ENCODE peak calls at places on chromosomes 6 and 20, in eight cellular contexts. X is GM23338; O is sigmoid colon; B is stomach; S is small intestine; D is mammary epithelial cell; A is CD4-positive, alpha-beta T cell; Z is pancreas. H is an unnamed sample.

GRCh38 chr6:163837681-163838431 is 423.3 kb downstream of the QKI start:
- DNase-seq in X (no peak), O (no peak), B (no peak), S (no peak), D (no peak), A (no peak), Z (no peak), H (peak)

GRCh38 chr6:126091507-126091906 is 105.2 kb downstream of the TRMT11 start:
- DNase-seq in X (peak), O (no peak), B (no peak), S (no peak), D (no peak), A (no peak), Z (no peak), H (no peak)

GRCh38 chr20:62010551-62011402 is 54.9 kb downstream of the TAF4 start:
- DNase-seq in X (peak), O (no peak), B (peak), S (peak), D (peak), A (peak), Z (peak), H (peak)

GRCh38 chr6:4647414-4648365 is 128.5 kb upstream of the CDYL start:
- DNase-seq in X (peak), O (peak), B (peak), S (peak), D (peak), A (no peak), Z (peak), H (peak)

GRCh38 chr6:152112503-152113261 is 305.2 kb downstream of the ESR1 start:
- DNase-seq in X (no peak), O (peak), B (peak), S (no peak), D (no peak), A (no peak), Z (peak), H (peak)

GRCh38 chr20:21571841-21572690 is 58.2 kb upstream of the NKX2-2 start:
- DNase-seq in X (peak), O (no peak), B (no peak), S (peak), D (no peak), A (no peak), Z (peak), H (no peak)

GRCh38 chr20:17859002-17859615 is 109.5 kb downstream of the SNX5 start:
- DNase-seq in X (no peak), O (no peak), B (peak), S (no peak), D (no peak), A (no peak), Z (peak), H (no peak)

GRCh38 chr20:46631212-46631869 is 19.9 kb downstream of the SLC13A3 start:
- DNase-seq in X (no peak), O (no peak), B (peak), S (no peak), D (peak), A (no peak), Z (no peak), H (no peak)

GRCh38 chr20:48131581-48131980 is 346.3 kb upstream of the SULF2 start:
- DNase-seq in X (no peak), O (peak), B (no peak), S (no peak), D (no peak), A (no peak), Z (no peak), H (no peak)

GRCh38 chr6:3813150-3813780 is 35.9 kb upstream of the FAM50B start:
- DNase-seq in X (no peak), O (peak), B (peak), S (no peak), D (peak), A (no peak), Z (no peak), H (peak)

GRCh38 chr20:17816804-17817590 is 117.2 kb downstream of the BANF2 start:
- DNase-seq in X (no peak), O (peak), B (no peak), S (no peak), D (no peak), A (no peak), Z (no peak), H (no peak)

GRCh38 chr6:34260576-34261267 is 11.9 kb upstream of the SMIM29 start:
- DNase-seq in X (no peak), O (no peak), B (no peak), S (no peak), D (no peak), A (no peak), Z (no peak), H (no peak)

GRCh38 chr20:11337361-11338130 is 580.1 kb upstream of the BTBD3 start:
- DNase-seq in X (no peak), O (no peak), B (no peak), S (no peak), D (no peak), A (no peak), Z (no peak), H (no peak)

GRCh38 chr6:155936551-155936950 is 480.9 kb upstream of the NOX3 start:
- DNase-seq in X (no peak), O (no peak), B (no peak), S (no peak), D (no peak), A (no peak), Z (no peak), H (no peak)

GRCh38 chr6:143267740-143268139 is 182.8 kb downstream of the ADAT2 start:
- DNase-seq in X (peak), O (no peak), B (no peak), S (no peak), D (no peak), A (no peak), Z (no peak), H (no peak)

GRCh38 chr6:136677822-136678221 is 114.5 kb downstream of the MAP3K5 start:
- DNase-seq in X (no peak), O (no peak), B (no peak), S (no peak), D (peak), A (no peak), Z (no peak), H (no peak)

GRCh38 chr20:4190792-4191519 is 175.6 kb upstream of the RNF24 start:
- DNase-seq in X (no peak), O (peak), B (no peak), S (no peak), D (peak), A (no peak), Z (no peak), H (no peak)
- H3K27ac ChIP-seq in X (no peak), O (no peak), B (no peak), S (no peak), D (no peak), A (no peak), Z (no peak), H (no peak)

GRCh38 chr6:106546322-106547052 is 82.8 kb downstream of the RTN4IP1 start:
- DNase-seq in X (no peak), O (no peak), B (no peak), S (no peak), D (peak), A (no peak), Z (no peak), H (no peak)
- H3K27ac ChIP-seq in X (no peak), O (peak), B (peak), S (peak), D (peak), A (no peak), Z (peak), H (peak)

DNA sequence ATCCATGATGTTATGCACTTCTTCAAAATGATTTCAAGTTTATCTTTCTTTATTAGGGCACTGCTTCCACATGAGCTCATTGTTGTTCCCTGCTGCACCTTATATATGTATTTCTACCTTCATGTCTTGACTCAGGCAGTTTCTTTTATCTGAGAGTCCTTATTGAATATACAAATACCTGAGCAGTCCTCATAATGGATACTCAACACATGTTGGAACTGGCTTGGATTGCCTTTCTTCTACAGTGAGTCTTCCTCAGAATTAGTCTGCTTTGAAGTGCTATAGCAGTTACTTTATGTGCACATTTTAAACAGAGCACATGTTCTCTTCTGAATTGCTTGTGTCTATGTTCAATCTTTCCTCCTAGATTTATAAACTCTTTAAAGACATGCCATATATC is 45.3 kb upstream of the LOC128125822 start:
- DNase-seq in X (no peak), O (no peak), B (no peak), S (no peak), D (no peak), A (no peak), Z (no peak), H (no peak)
- H3K27ac ChIP-seq in X (no peak), O (no peak), B (peak), S (no peak), D (peak), A (no peak), Z (peak), H (no peak)

GRCh38 chr20:35849726-35850125 is 77.9 kb downstream of the PHF20 start:
- DNase-seq in X (no peak), O (no peak), B (no peak), S (no peak), D (no peak), A (no peak), Z (no peak), H (no peak)
- H3K27ac ChIP-seq in X (peak), O (no peak), B (no peak), S (no peak), D (no peak), A (no peak), Z (no peak), H (no peak)

DNA sequence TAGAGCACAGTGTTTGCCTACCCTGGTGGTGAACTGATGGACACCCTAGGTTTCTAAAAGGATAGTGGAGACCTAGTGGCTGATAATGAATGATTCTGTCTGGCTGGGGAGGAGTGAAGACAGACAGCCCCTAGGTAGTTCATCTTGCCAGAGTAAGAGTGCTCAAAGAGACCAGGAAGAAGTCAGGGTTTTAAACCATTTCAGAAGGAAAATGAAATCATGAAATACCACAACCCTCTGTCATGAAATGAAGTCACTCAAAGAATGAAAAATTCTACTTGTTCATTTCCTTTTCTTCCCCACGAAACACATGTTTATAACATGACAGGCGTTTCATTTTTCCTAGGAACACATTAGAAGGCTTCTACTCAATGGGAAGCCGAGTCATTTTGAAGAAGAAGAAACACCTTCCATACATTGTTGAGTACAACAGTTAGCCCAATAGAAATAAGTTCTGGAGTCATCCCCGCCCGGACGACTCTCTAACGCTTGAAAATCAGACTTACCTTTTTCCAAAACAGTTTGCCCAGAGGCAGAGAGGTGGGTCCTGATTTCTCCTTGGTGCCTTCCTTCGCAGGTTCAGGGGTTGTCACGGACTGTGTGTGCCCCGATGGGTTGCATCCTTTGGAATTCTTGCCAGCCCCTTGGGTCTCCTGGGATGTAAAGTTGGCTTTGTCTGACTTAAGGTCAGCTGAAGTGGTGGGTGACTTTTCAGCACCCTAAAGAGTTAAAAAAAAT is 85.4 kb downstream of the BCAS1 start:
- DNase-seq in X (no peak), O (no peak), B (no peak), S (no peak), D (no peak), A (no peak), Z (no peak), H (no peak)
- H3K27ac ChIP-seq in X (no peak), O (no peak), B (no peak), S (no peak), D (no peak), A (no peak), Z (no peak), H (no peak)

DNA sequence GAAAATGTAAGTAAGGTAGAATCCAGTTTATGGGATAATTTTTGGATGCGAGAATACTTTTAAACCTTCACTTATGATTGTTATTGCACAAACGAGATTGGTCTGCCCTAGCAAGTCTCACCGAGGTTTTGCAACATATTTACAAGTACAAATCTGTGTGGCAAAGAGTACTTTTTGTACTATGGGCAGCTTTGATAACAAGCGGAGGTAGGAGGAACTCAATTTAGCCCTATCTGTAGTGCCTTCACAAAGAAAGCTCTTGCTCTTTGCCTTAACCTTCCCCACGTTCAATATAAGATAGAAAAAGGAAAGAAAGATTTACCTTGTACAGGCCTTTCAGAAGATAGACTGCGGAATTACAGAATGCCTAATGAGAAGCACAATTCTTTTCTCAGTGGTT is 77.5 kb upstream of the HIVEP1 start:
- DNase-seq in X (no peak), O (no peak), B (no peak), S (no peak), D (no peak), A (no peak), Z (no peak), H (no peak)
- H3K27ac ChIP-seq in X (no peak), O (no peak), B (no peak), S (no peak), D (no peak), A (no peak), Z (no peak), H (no peak)

H was measured in left ventricle myocardium inferior.